ENCODE peak calls at places on chromosome 5, in eight cellular contexts. M is osteocyte; A is SHP77; K is left ventricle myocardium superior; N is effector CD4-positive, alpha-beta T cell; I is Right ventricle myocardium inferior; V is amygdala; W is fibroblast of the aortic adventitia. B is an unnamed sample.

GRCh38 chr5:4124201-4124852 is 528.7 kb downstream of the IRX1 start:
- DNase-seq in M (no peak), A (no peak), I (no peak), K (no peak), V (no peak), W (no peak), N (no peak), B (no peak)

GRCh38 chr5:96790851-96791513 is 16.8 kb downstream of the ERAP1 start:
- DNase-seq in K (no peak), W (peak), N (no peak), V (no peak), M (no peak), A (no peak), I (no peak), B (no peak)

GRCh38 chr5:137621861-137622823 is 113.7 kb downstream of the KLHL3 start:
- DNase-seq in V (no peak), W (peak), I (no peak), A (no peak), M (peak), N (no peak), K (peak), B (no peak)

GRCh38 chr5:91065541-91065940 is 317.6 kb downstream of the ARRDC3 start:
- DNase-seq in M (no peak), N (no peak), K (no peak), W (no peak), V (no peak), I (no peak), A (no peak), B (no peak)

GRCh38 chr5:108917596-108917995 is 169.9 kb downstream of the FER start:
- DNase-seq in N (no peak), A (no peak), M (no peak), W (peak), K (no peak), I (no peak), V (no peak), B (no peak)

GRCh38 chr5:907366-907765 is 14.7 kb downstream of the TRIP13 start:
- DNase-seq in I (no peak), M (no peak), V (no peak), N (no peak), A (no peak), K (no peak), W (no peak), B (no peak)

GRCh38 chr5:133433641-133434040 is 178.7 kb downstream of the FSTL4 start:
- DNase-seq in M (no peak), K (no peak), I (no peak), W (no peak), A (no peak), N (no peak), V (no peak), B (no peak)

GRCh38 chr5:75049581-75050274 is 2.6 kb downstream of the GCNT4 start:
- DNase-seq in V (no peak), I (no peak), N (peak), K (peak), W (peak), M (no peak), A (peak), B (no peak)

GRCh38 chr5:149379177-149379761 is at the start of gene IL17B:
- DNase-seq in M (no peak), W (no peak), A (peak), V (no peak), I (no peak), N (no peak), K (no peak), B (peak)

GRCh38 chr5:142323480-142324376 is 1.1 kb downstream of the SPRY4 start:
- DNase-seq in N (no peak), K (peak), I (peak), M (no peak), V (no peak), A (no peak), W (peak), B (peak)

GRCh38 chr5:149038336-149039075 is 24.4 kb downstream of the SH3TC2 start:
- DNase-seq in A (no peak), W (peak), K (no peak), N (no peak), M (no peak), I (no peak), V (no peak), B (no peak)

GRCh38 chr5:172110921-172111873 is 76.8 kb downstream of the STK10 start:
- DNase-seq in N (peak), A (no peak), K (peak), V (no peak), W (peak), I (peak), M (no peak), B (peak)

GRCh38 chr5:154857091-154857533 is 1.3 kb upstream of the CNOT8 start:
- DNase-seq in K (peak), V (no peak), N (peak), W (no peak), I (no peak), A (peak), M (no peak), B (no peak)

GRCh38 chr5:154865466-154866184 is 7.2 kb downstream of the CNOT8 start:
- DNase-seq in K (no peak), N (no peak), A (no peak), I (no peak), W (no peak), V (no peak), M (no peak), B (no peak)

GRCh38 chr5:176793343-176793699 is 17.0 kb upstream of the UNC5A start:
- DNase-seq in N (no peak), A (no peak), W (no peak), K (no peak), I (peak), V (peak), M (no peak), B (no peak)

GRCh38 chr5:147439253-147439652 is 70.6 kb downstream of the DPYSL3 start:
- DNase-seq in K (no peak), A (no peak), N (no peak), W (no peak), V (no peak), I (no peak), M (no peak), B (no peak)